ENCODE peak calls at places on chromosomes 1 and 21, in eight cellular contexts. G is lower lobe of right lung, H is foreskin fibroblast, W is HL-60, P is mesenchymal stem cell, N is choroid plexus epithelial cell, M is left ventricle myocardium inferior, E is GM06990. L is an unnamed sample.

GRCh38 chr1:182698977-182699672 is 14.7 kb upstream of the RGS8 start:
- DNase-seq in G (no peak), H (peak; percentile 22), W (no peak), P (no peak), N (no peak), M (peak; percentile 35), E (no peak), L (no peak)

GRCh38 chr1:206074839-206075238 is 21.9 kb downstream of the RHEX start:
- DNase-seq in G (no peak), H (no peak), W (no peak), P (peak; percentile 24), N (peak; percentile 16), M (no peak), E (no peak), L (no peak)

GRCh38 chr21:32719085-32719484 is 8.7 kb downstream of the SYNJ1 start:
- DNase-seq in G (no peak), H (no peak), W (no peak), P (no peak), N (peak; percentile 28), M (no peak), E (no peak), L (no peak)

GRCh38 chr1:31704261-31705079 is 653 bp upstream of the COL16A1 start:
- DNase-seq in G (no peak), H (peak; percentile 71), W (no peak), P (peak; percentile 81), N (peak; percentile 71), M (no peak), E (no peak), L (no peak)

GRCh38 chr1:214446772-214447556 is 104.4 kb downstream of the PTPN14 start:
- DNase-seq in G (no peak), H (peak; percentile 94), W (no peak), P (peak; percentile 93), N (peak; percentile 84), M (no peak), E (no peak), L (peak; percentile 82)

GRCh38 chr1:32538887-32539583 is at the start of gene ZBTB8A:
- DNase-seq in G (peak; percentile 62), H (peak; percentile 81), W (no peak), P (peak; percentile 76), N (peak; percentile 56), M (peak; percentile 18), E (peak; percentile 58), L (no peak)

GRCh38 chr1:118773656-118774055 is 214.5 kb downstream of the TBX15 start:
- DNase-seq in G (no peak), H (peak; percentile 4), W (no peak), P (no peak), N (peak; percentile 46), M (no peak), E (no peak), L (no peak)

GRCh38 chr1:245051349-245052221 is 103.2 kb upstream of the KIF26B start:
- DNase-seq in G (peak; percentile 80), H (no peak), W (peak; percentile 96), P (peak; percentile 58), N (peak; percentile 68), M (peak; percentile 34), E (no peak), L (no peak)

GRCh38 chr1:150873521-150873920 is 2.9 kb downstream of the ARNT start:
- DNase-seq in G (no peak), H (no peak), W (no peak), P (no peak), N (no peak), M (no peak), E (no peak), L (no peak)

GRCh38 chr1:79852004-79852403 is 845.5 kb upstream of the ADGRL4 start:
- DNase-seq in G (no peak), H (no peak), W (no peak), P (no peak), N (no peak), M (no peak), E (no peak), L (no peak)

GRCh38 chr1:98388431-98388830 is 273.1 kb upstream of the SNX7 start:
- DNase-seq in G (no peak), H (peak; percentile 90), W (no peak), P (peak; percentile 54), N (peak; percentile 88), M (no peak), E (no peak), L (peak; percentile 53)

GRCh38 chr21:42392731-42393442 is 3.0 kb downstream of the TMPRSS3 start:
- DNase-seq in G (no peak), H (no peak), W (no peak), P (no peak), N (peak; percentile 44), M (no peak), E (peak; percentile 33), L (no peak)

GRCh38 chr1:39129514-39129913 is 75.0 kb upstream of the MACF1 start:
- DNase-seq in G (no peak), H (peak; percentile 64), W (no peak), P (peak; percentile 72), N (peak; percentile 70), M (no peak), E (no peak), L (no peak)

GRCh38 chr1:39132505-39133339 is 71.8 kb upstream of the MACF1 start:
- DNase-seq in G (peak; percentile 87), H (no peak), W (no peak), P (peak; percentile 81), N (peak; percentile 58), M (peak; percentile 74), E (no peak), L (no peak)

GRCh38 chr1:39133340-39133684 is 71.2 kb upstream of the MACF1 start:
- DNase-seq in G (no peak), H (no peak), W (no peak), P (no peak), N (no peak), M (no peak), E (no peak), L (no peak)

GRCh38 chr1:39130297-39130696 is 74.2 kb upstream of the MACF1 start:
- DNase-seq in G (no peak), H (peak; percentile 84), W (no peak), P (peak; percentile 81), N (peak; percentile 82), M (no peak), E (no peak), L (peak; percentile 76)

DNA sequence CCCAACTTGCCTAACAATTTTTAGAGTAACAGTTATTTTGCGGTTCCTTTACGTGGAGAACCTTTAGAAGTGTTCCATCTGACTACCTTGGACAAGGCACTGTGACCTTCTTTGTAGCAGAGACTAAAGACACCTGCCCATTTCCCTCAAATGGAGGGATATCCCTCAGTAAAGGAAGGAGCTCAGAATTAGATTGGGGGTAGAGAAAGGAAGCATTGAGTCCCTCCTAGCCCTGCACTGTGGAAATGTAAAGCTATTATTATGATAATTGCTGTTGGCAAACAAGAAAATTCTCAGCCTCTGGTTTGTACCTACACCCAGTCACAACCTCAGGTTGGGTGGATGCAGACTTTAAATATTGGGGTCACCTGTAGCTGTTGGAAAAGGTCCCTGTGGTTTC is 72.6 kb upstream of the MACF1 start:
- DNase-seq in G (no peak), H (no peak), W (no peak), P (no peak), N (no peak), M (no peak), E (no peak), L (no peak)
- H3K4me3 ChIP-seq in G (no peak overlapping the region), H (no peak overlapping the region), W (no peak overlapping the region), P (no peak overlapping the region), N (no peak overlapping the region), M (peak overlapping the region; percentile 1), E (no peak overlapping the region), L (no peak overlapping the region)

DNA sequence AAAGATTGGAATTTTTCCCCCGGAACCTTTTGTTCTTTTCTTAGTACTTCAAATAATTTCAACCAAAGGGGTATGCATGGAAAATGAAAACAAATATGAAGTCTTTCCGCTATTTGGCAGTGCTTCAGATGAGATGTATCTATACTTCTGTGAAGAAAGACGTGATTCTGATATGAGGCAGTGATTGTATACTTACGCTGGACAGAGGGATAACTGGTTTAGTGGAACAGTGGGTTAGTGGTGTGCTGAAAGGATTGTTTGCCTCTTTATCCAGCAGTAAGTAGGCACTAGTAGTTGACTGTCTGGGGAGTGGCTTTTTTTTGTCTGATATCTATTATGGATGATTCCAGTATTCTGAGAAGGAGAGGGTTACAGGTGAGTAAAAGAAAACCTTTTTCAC is 61.4 kb downstream of the MAST2 start:
- DNase-seq in G (no peak), H (peak; percentile 16), W (no peak), P (no peak), N (peak; percentile 52), M (no peak), E (no peak), L (no peak)
- H3K4me3 ChIP-seq in G (peak overlapping the region; percentile 40), H (peak overlapping the region; percentile 56), W (no peak overlapping the region), P (peak overlapping the region; percentile 70), N (peak overlapping the region; percentile 57), M (peak overlapping the region; percentile 51), E (no peak overlapping the region), L (no peak overlapping the region)

DNA sequence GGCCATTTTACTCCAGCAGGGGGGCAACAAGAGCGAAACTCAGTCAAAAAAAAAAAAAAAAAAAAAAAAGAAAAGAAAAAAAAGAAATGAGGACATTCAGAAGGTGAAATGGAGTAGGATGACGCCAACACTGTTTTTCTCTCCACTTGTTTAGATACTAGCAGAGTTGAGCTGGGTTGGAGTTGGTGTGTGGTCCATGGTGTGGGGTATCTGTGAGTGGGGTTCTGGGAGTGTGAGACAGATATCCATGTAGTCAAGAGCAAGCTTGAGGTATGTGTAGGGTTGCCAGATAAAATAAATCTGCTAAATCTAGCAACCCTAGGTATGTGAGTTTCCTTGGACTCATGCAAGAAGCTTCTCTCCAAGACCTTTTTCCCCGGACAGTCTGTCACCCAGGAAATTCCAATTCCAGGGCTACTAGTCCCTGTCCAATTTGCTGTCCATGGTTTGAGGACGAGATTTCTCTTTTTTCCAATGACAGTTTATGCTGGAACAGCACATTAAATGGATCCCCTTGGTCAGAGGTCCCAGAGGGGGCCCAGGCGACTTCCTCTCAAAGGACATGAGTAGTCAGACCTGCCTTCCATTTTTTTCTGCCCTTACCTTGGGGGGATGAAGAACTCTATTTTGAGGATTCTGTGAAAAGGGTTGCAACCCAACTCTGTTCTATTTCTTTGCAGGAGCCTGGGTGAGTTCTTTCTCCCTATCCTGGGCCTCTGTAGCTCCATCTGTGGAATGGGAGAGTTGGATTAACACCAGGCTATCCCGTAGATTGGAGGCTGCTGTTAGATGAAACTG is 2.1 kb upstream of the FOXD2 start:
- DNase-seq in G (no peak), H (no peak), W (no peak), P (no peak), N (peak; percentile 58), M (no peak), E (no peak), L (no peak)
- H3K4me3 ChIP-seq in G (no peak overlapping the region), H (peak overlapping the region; percentile 71), W (no peak overlapping the region), P (no peak overlapping the region), N (peak overlapping the region; percentile 86), M (no peak overlapping the region), E (peak overlapping the region; percentile 75), L (no peak overlapping the region)

GRCh38 chr1:110605901-110606783 is at the start of gene KCNA2:
- DNase-seq in G (no peak), H (peak; percentile 46), W (no peak), P (peak; percentile 18), N (peak; percentile 8), M (peak; percentile 53), E (no peak), L (no peak)

GRCh38 chr1:110608247-110608646 is 2.1 kb upstream of the KCNA2 start:
- DNase-seq in G (no peak), H (no peak), W (no peak), P (no peak), N (no peak), M (no peak), E (no peak), L (no peak)

GRCh38 chr1:110605446-110605845 is 712 bp downstream of the KCNA2 start:
- DNase-seq in G (no peak), H (no peak), W (no peak), P (no peak), N (no peak), M (no peak), E (no peak), L (no peak)

GRCh38 chr1:110606784-110607662 is 865 bp upstream of the KCNA2 start:
- DNase-seq in G (no peak), H (peak; percentile 33), W (no peak), P (no peak), N (peak; percentile 9), M (peak; percentile 15), E (peak; percentile 17), L (no peak)

GRCh38 chr1:110607663-110608230 is 1.6 kb upstream of the KCNA2 start:
- DNase-seq in G (no peak), H (no peak), W (no peak), P (no peak), N (no peak), M (no peak), E (no peak), L (no peak)
- H3K4me3 ChIP-seq in G (peak overlapping the region; percentile 62), H (no peak overlapping the region), W (no peak overlapping the region), P (no peak overlapping the region), N (no peak overlapping the region), M (peak overlapping the region; percentile 74), E (no peak overlapping the region), L (no peak overlapping the region)

L was measured in skeletal muscle cell.